ENCODE peak calls at places on chromosomes 3 and 15, in four cellular contexts. One of them, this sample, is unnamed.

GRCh38 chr3:134446800-134447199 is 39.0 kb downstream of the ANAPC13 start:
- DNase-seq in GM19239: no peak
- DNase-seq in naive thymus-derived CD4-positive, alpha-beta T cell: no peak
- DNase-seq in ELF-1: no peak
- DNase-seq in this sample: no peak

GRCh38 chr3:40223856-40224255 is 85.7 kb upstream of the EIF1B start:
- DNase-seq in ELF-1: no peak
- DNase-seq in naive thymus-derived CD4-positive, alpha-beta T cell: no peak
- DNase-seq in GM19239: no peak
- DNase-seq in this sample: no peak

GRCh38 chr15:50471072-50471471 is 46.9 kb downstream of the USP8 start:
- DNase-seq in ELF-1: no peak
- DNase-seq in GM19239: no peak
- DNase-seq in naive thymus-derived CD4-positive, alpha-beta T cell: no peak
- DNase-seq in this sample: no peak

GRCh38 chr3:16828815-16829214 is 55.9 kb upstream of the PLCL2 start:
- DNase-seq in GM19239: peak; percentile 12
- DNase-seq in ELF-1: peak; percentile 23
- DNase-seq in naive thymus-derived CD4-positive, alpha-beta T cell: peak; percentile 34
- DNase-seq in this sample: peak; percentile 60

GRCh38 chr15:100123611-100124010 is 218.2 kb downstream of the ADAMTS17 start:
- DNase-seq in ELF-1: no peak
- DNase-seq in GM19239: no peak
- DNase-seq in naive thymus-derived CD4-positive, alpha-beta T cell: no peak
- DNase-seq in this sample: no peak

GRCh38 chr15:67783303-67783702 is 42.0 kb upstream of the SKOR1 start:
- DNase-seq in GM19239: peak; percentile 44
- DNase-seq in naive thymus-derived CD4-positive, alpha-beta T cell: peak; percentile 56
- DNase-seq in ELF-1: no peak
- DNase-seq in this sample: no peak

GRCh38 chr3:38721207-38721772 is 71.8 kb upstream of the SCN5A start:
- DNase-seq in naive thymus-derived CD4-positive, alpha-beta T cell: no peak
- DNase-seq in ELF-1: no peak
- DNase-seq in GM19239: no peak
- DNase-seq in this sample: no peak

GRCh38 chr3:55487376-55488241 is 503 bp upstream of the WNT5A start:
- DNase-seq in GM19239: no peak
- DNase-seq in naive thymus-derived CD4-positive, alpha-beta T cell: no peak
- DNase-seq in ELF-1: peak; percentile 72
- DNase-seq in this sample: peak; percentile 77

GRCh38 chr3:176275538-176275937 is 921.7 kb downstream of the TBL1XR1 start:
- DNase-seq in ELF-1: no peak
- DNase-seq in GM19239: no peak
- DNase-seq in naive thymus-derived CD4-positive, alpha-beta T cell: no peak
- DNase-seq in this sample: no peak

GRCh38 chr3:23817508-23818223 is 11.9 kb downstream of the UBE2E1 start:
- DNase-seq in GM19239: no peak
- DNase-seq in naive thymus-derived CD4-positive, alpha-beta T cell: no peak
- DNase-seq in ELF-1: no peak
- DNase-seq in this sample: no peak

GRCh38 chr3:132378-132777 is 64.2 kb upstream of the CHL1 start:
- DNase-seq in ELF-1: no peak
- DNase-seq in GM19239: no peak
- DNase-seq in naive thymus-derived CD4-positive, alpha-beta T cell: no peak
- DNase-seq in this sample: no peak

GRCh38 chr3:186496016-186496415 is 48.2 kb downstream of the CRYGS start:
- DNase-seq in ELF-1: no peak
- DNase-seq in GM19239: no peak
- DNase-seq in naive thymus-derived CD4-positive, alpha-beta T cell: no peak
- DNase-seq in this sample: no peak

GRCh38 chr3:128488636-128488994 is 4.4 kb downstream of the GATA2 start:
- DNase-seq in GM19239: no peak
- DNase-seq in naive thymus-derived CD4-positive, alpha-beta T cell: peak; percentile 18
- DNase-seq in ELF-1: no peak
- DNase-seq in this sample: no peak

GRCh38 chr3:42014949-42015533 is 53.1 kb upstream of the ULK4 start:
- DNase-seq in naive thymus-derived CD4-positive, alpha-beta T cell: no peak
- DNase-seq in ELF-1: peak; percentile 71
- DNase-seq in GM19239: no peak
- DNase-seq in this sample: peak; percentile 51

GRCh38 chr15:34109775-34110663 is 8.1 kb downstream of the PGBD4 start:
- DNase-seq in ELF-1: no peak
- DNase-seq in naive thymus-derived CD4-positive, alpha-beta T cell: no peak
- DNase-seq in GM19239: no peak
- DNase-seq in this sample: peak; percentile 32

GRCh38 chr15:62447742-62448141 is 282.7 kb upstream of the C2CD4B start:
- DNase-seq in GM19239: no peak
- DNase-seq in naive thymus-derived CD4-positive, alpha-beta T cell: no peak
- DNase-seq in ELF-1: peak; percentile 49
- DNase-seq in this sample: no peak

GRCh38 chr3:11591401-11592266 is 52.1 kb downstream of the VGLL4 start:
- DNase-seq in ELF-1: peak; percentile 93
- DNase-seq in GM19239: no peak
- DNase-seq in naive thymus-derived CD4-positive, alpha-beta T cell: no peak
- DNase-seq in this sample: peak; percentile 96

GRCh38 chr3:171600030-171600429 is 139.8 kb upstream of the TNIK start:
- DNase-seq in ELF-1: no peak
- DNase-seq in naive thymus-derived CD4-positive, alpha-beta T cell: no peak
- DNase-seq in GM19239: no peak
- DNase-seq in this sample: no peak

GRCh38 chr15:57353317-57353804 is 22.9 kb upstream of the CGNL1 start:
- DNase-seq in ELF-1: no peak
- DNase-seq in GM19239: no peak
- DNase-seq in naive thymus-derived CD4-positive, alpha-beta T cell: no peak
- DNase-seq in this sample: no peak

GRCh38 chr3:39249453-39250115 is 30.3 kb downstream of the CX3CR1 start:
- DNase-seq in GM19239: no peak
- DNase-seq in naive thymus-derived CD4-positive, alpha-beta T cell: no peak
- DNase-seq in ELF-1: no peak
- DNase-seq in this sample: no peak

GRCh38 chr3:119858957-119859356 is 77.1 kb downstream of the NR1I2 start:
- DNase-seq in ELF-1: no peak
- DNase-seq in naive thymus-derived CD4-positive, alpha-beta T cell: no peak
- DNase-seq in GM19239: no peak
- DNase-seq in this sample: no peak

GRCh38 chr3:23435318-23435717 is 232.2 kb downstream of the UBE2E2 start:
- DNase-seq in naive thymus-derived CD4-positive, alpha-beta T cell: no peak
- DNase-seq in GM19239: no peak
- DNase-seq in ELF-1: peak; percentile 18
- DNase-seq in this sample: no peak

GRCh38 chr3:98733055-98733777 is 29.9 kb upstream of the ST3GAL6 start:
- DNase-seq in GM19239: no peak
- DNase-seq in naive thymus-derived CD4-positive, alpha-beta T cell: no peak
- DNase-seq in ELF-1: peak; percentile 69
- DNase-seq in this sample: peak; percentile 67

GRCh38 chr15:57411945-57412768 is 35.9 kb downstream of the CGNL1 start:
- DNase-seq in ELF-1: peak; percentile 78
- DNase-seq in GM19239: no peak
- DNase-seq in naive thymus-derived CD4-positive, alpha-beta T cell: no peak
- DNase-seq in this sample: peak; percentile 58

GRCh38 chr3:184234671-184235380 is 5.4 kb downstream of the VWA5B2 start:
- DNase-seq in GM19239: no peak
- DNase-seq in ELF-1: no peak
- DNase-seq in naive thymus-derived CD4-positive, alpha-beta T cell: no peak
- DNase-seq in this sample: no peak

GRCh38 chr3:18355819-18356218 is 69.3 kb downstream of the SATB1 start:
- DNase-seq in GM19239: no peak
- DNase-seq in naive thymus-derived CD4-positive, alpha-beta T cell: no peak
- DNase-seq in ELF-1: no peak
- DNase-seq in this sample: no peak

GRCh38 chr3:32973982-32974381 is 22.5 kb downstream of the CCR4 start:
- DNase-seq in naive thymus-derived CD4-positive, alpha-beta T cell: peak; percentile 32
- DNase-seq in GM19239: no peak
- DNase-seq in ELF-1: peak; percentile 25
- DNase-seq in this sample: no peak

GRCh38 chr15:41584636-41585139 is 25.7 kb downstream of the TYRO3 start:
- DNase-seq in naive thymus-derived CD4-positive, alpha-beta T cell: no peak
- DNase-seq in GM19239: no peak
- DNase-seq in ELF-1: no peak
- DNase-seq in this sample: no peak

This sample was measured in neural progenitor cell.